ENCODE peak calls at places on chromosome 22, in four cellular contexts. A is stomach, D is ovary, Z is uterus. T is an unnamed sample. For H3K4me1 and H3K9me3, the result is how much of the 10 kb centered on the place peaks cover.

GRCh38 chr22:31229402-31230140 is 17.5 kb downstream of the LIMK2 start:
- DNase-seq in A (peak), D (peak), Z (peak), T (peak)

GRCh38 chr22:22787151-22787550 is 100.5 kb upstream of the IGLL5 start:
- DNase-seq in A (no peak), D (no peak), Z (no peak), T (no peak)

GRCh38 chr22:43365715-43366440 is 22.7 kb upstream of the SCUBE1 start:
- DNase-seq in A (no peak), D (no peak), Z (no peak), T (no peak)

GRCh38 chr22:33108037-33108436 is 49.9 kb upstream of the SYN3 start:
- DNase-seq in A (no peak), D (no peak), Z (no peak), T (no peak)

GRCh38 chr22:22787805-22788459 is 99.7 kb upstream of the IGLL5 start:
- DNase-seq in A (peak), D (no peak), Z (no peak), T (no peak)

GRCh38 chr22:29872989-29873388 is 10.0 kb upstream of the MTMR3 start:
- DNase-seq in A (no peak), D (no peak), Z (no peak), T (no peak)

GRCh38 chr22:23121026-23121823 is 20.6 kb downstream of the RSPH14 start:
- DNase-seq in A (no peak), D (no peak), Z (no peak), T (no peak)

GRCh38 chr22:48500481-48501230 is 1327.0 kb downstream of the BRD1 start:
- DNase-seq in A (no peak), D (no peak), Z (no peak), T (no peak)

GRCh38 chr22:45976351-45977002 is 485 bp downstream of the WNT7B start:
- DNase-seq in A (no peak), D (no peak), Z (no peak), T (no peak)

GRCh38 chr22:23206915-23207314 is 26.6 kb downstream of the BCR start:
- DNase-seq in A (no peak), D (no peak), Z (no peak), T (no peak)

GRCh38 chr22:29512031-29512430 is 32.0 kb downstream of the NEFH start:
- DNase-seq in A (no peak), D (no peak), Z (no peak), T (no peak)

GRCh38 chr22:25919452-25919851 is 177.5 kb downstream of the MYO18B start:
- DNase-seq in A (no peak), D (no peak), Z (no peak), T (no peak)

GRCh38 chr22:48192920-48193319 is 1430.5 kb downstream of the TBC1D22A start:
- DNase-seq in A (no peak), D (no peak), Z (no peak), T (no peak)

GRCh38 chr22:32836286-32836859 is 34.9 kb downstream of the TIMP3 start:
- DNase-seq in A (no peak), D (no peak), Z (no peak), T (no peak)

GRCh38 chr22:22710719-22711531 is 66.5 kb downstream of the GGTLC2 start:
- DNase-seq in A (peak), D (peak), Z (peak), T (peak)

GRCh38 chr22:19019029-19019678 is 83.1 kb upstream of the PRODH start:
- DNase-seq in A (no peak), D (no peak), Z (no peak), T (no peak)

GRCh38 chr22:31442768-31443489 is 43.5 kb downstream of the DRG1 start:
- DNase-seq in A (no peak), D (no peak), Z (no peak), T (no peak)

GRCh38 chr22:46737105-46737975 is 712 bp downstream of the CERK start:
- DNase-seq in A (no peak), D (peak), Z (no peak), T (no peak)

GRCh38 chr22:48187272-48187855 is 1424.9 kb downstream of the TBC1D22A start:
- DNase-seq in A (no peak), D (no peak), Z (no peak), T (no peak)

GRCh38 chr22:24424901-24425775 is 2.3 kb upstream of the ADORA2A start:
- DNase-seq in A (no peak), D (no peak), Z (no peak), T (no peak)

GRCh38 chr22:25365491-25366261 is 146.2 kb downstream of the CRYBB2 start:
- DNase-seq in A (peak), D (no peak), Z (no peak), T (no peak)

GRCh38 chr22:31622980-31623379 is 39.0 kb downstream of the PISD start:
- DNase-seq in A (no peak), D (no peak), Z (no peak), T (no peak)

GRCh38 chr22:33564683-33565082 is 355.6 kb downstream of the LARGE1 start:
- DNase-seq in A (no peak), D (no peak), Z (no peak), T (no peak)

GRCh38 chr22:21907638-21908522 is 40.4 kb upstream of the MAPK1 start:
- DNase-seq in A (no peak), D (no peak), Z (no peak), T (no peak)

GRCh38 chr22:47199949-47200272 is 437.5 kb downstream of the TBC1D22A start:
- DNase-seq in A (no peak), D (no peak), Z (no peak), T (no peak)

GRCh38 chr22:46267431-46268279 is at the start of gene TTC38:
- DNase-seq in A (peak), D (peak), Z (peak), T (peak)

GRCh38 chr22:32764330-32765116 is 37.0 kb upstream of the TIMP3 start:
- DNase-seq in A (no peak), D (no peak), Z (peak), T (no peak)

GRCh38 chr22:42327462-42328129 is 57.1 kb upstream of the TCF20 start:
- DNase-seq in A (no peak), D (no peak), Z (no peak), T (no peak)

GRCh38 chr22:31055322-31056159 is 25.6 kb upstream of the SMTN start:
- DNase-seq in A (peak), D (peak), Z (peak), T (peak)

GRCh38 chr22:40594924-40595323 is 41.6 kb downstream of the MRTFA start:
- DNase-seq in A (no peak), D (no peak), Z (no peak), T (no peak)

DNA sequence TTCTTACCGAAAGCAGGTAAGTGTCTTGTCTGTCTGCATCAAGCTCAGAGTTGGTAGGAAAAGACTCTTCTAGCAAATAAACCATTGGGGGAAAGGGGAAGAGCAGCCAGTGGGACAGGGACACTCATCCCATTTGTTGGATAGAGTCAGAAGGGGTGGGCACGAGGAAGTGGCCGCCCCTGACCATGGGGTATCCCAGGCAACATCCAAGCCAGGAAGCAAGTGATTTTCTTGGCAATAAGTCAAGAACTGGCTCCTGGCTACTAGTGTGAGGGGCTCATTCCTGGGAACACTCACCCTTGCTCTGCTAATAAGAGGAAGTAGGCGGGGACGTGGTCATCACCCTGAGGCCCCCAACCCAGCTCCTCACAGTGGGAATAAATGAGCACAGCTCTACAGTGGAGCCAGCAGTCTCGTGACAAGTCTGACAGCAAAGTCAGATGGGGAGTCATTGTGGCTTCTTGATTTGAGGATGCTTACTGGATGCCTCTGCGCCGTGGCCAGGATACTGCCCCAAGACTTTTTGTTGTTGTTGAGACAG is 6.7 kb downstream of the SLC25A18 start:
- DNase-seq in A (no peak), D (no peak), Z (peak), T (no peak)
- TF ChIP-seq POLR2A in A (no peak), D (no peak), Z (no peak), T (no peak)

DNA sequence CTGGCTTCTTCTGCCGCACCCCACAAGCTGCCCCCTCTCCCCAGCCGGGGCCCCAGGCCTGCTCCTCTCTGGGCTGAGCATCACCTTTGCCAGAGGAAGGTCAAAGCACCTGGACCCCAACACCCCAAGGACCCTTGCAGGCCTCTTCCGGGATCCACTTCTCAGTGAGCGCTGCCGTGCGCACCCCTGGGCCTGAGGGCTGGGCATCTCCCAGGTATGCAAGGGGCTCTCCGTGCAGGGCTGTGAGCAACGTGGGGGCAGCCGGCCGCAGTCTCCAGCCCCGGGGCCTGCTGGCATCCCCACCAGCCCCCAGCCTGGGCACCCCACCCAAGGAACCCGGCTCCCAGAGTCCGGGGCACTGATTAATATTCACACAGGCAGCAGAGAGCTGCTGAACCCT is 64.0 kb downstream of the BRD1 start:
- DNase-seq in A (no peak), D (no peak), Z (no peak), T (no peak)
- H3K4me1 ChIP-seq in A (under half), D (under half), Z (under half), T (under half)

GRCh38 chr22:11616811-11617210 is 3911.2 kb upstream of the OR11H1 start:
- DNase-seq in A (no peak), D (no peak), Z (no peak), T (no peak)
- H3K9me3 ChIP-seq in A (half or more), D (under half), Z (under half), T (under half)

GRCh38 chr22:38793721-38794466 is at the start of gene DNAL4:
- DNase-seq in A (peak), D (peak), Z (peak), T (peak)
- TF ChIP-seq POLR2A in A (no peak), D (peak), Z (peak), T (peak)

GRCh38 chr22:35913925-35914324 is 114.7 kb downstream of the RBFOX2 start:
- DNase-seq in A (no peak), D (no peak), Z (no peak), T (no peak)
- H3K4me1 ChIP-seq in A (under half), D (under half), Z (under half), T (under half)

GRCh38 chr22:27400811-27401210 is 400.7 kb downstream of the MN1 start:
- DNase-seq in A (no peak), D (no peak), Z (no peak), T (no peak)
- H3K9me3 ChIP-seq in A (under half), D (under half), Z (under half), T (under half)

DNA sequence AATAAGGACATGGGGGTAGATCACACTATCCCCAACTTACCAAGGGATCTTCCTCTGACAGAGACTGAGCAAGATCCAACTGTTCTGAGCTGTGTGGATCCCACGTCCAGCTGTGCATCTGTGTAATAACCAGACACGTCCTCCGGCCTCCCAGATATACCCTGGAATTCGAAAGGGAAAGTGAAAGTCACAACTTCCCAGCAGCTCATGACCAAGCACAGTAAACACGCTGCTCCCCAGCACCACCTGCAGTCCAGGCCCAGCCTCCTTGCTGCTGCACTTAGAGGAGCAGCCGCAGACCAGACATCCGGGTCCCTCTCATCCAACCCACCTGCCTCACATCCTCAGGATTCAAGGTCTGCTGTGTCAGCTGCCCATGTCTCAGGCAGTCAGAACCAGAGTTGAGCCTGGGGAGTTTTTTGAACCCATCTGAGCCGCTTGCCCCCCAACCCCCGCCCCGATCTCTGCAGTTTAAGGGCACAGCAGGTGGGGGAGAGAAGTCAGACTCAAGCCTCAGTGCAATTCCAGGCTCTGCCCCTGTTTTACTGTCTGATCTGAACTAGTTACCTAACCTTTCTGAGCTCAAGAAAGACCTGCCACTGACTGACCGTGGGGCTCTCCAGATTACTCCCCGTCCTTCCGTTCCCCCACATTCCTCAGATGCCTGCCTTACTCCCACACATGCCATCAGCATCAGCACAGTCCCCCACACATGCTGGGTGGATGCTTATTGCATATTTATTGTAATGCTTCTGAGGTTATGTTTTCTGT is at the start of gene APOL2:
- DNase-seq in A (peak), D (peak), Z (peak), T (peak)
- TF ChIP-seq POLR2A in A (no peak), D (peak), Z (peak), T (peak)

GRCh38 chr22:27239520-27239919 is 562.0 kb downstream of the MN1 start:
- DNase-seq in A (no peak), D (no peak), Z (no peak), T (no peak)
- H3K4me1 ChIP-seq in A (under half), D (under half), Z (under half), T (under half)

GRCh38 chr22:20088263-20088648 is 8.2 kb downstream of the DGCR8 start:
- DNase-seq in A (no peak), D (no peak), Z (no peak), T (no peak)
- H3K9me3 ChIP-seq in A (under half), D (under half), Z (under half), T (under half)

GRCh38 chr22:37014835-37015586 is 4.2 kb downstream of the TST start:
- DNase-seq in A (peak), D (no peak), Z (no peak), T (no peak)
- TF ChIP-seq POLR2A in A (no peak), D (no peak), Z (no peak), T (no peak)